ENCODE peak calls at places on chromosomes 3 and 15, in four cellular contexts. I is tibial nerve, X is left lung, L is cardiac fibroblast. G is an unnamed sample.
A peak's percentile ranks its signal among the peaks of the same experiment; 100 is the strongest.

GRCh38 chr3:178671261-178672191 is 135.3 kb downstream of the KCNMB2 start:
- DNase-seq in X (no peak), I (no peak), L (peak; percentile 64), G (peak; percentile 11)

GRCh38 chr3:37162501-37163245 is 11.7 kb downstream of the LRRFIP2 start:
- DNase-seq in I (no peak), L (no peak), X (no peak), G (no peak)

GRCh38 chr3:164407111-164407510 is 671.2 kb downstream of the SI start:
- DNase-seq in I (no peak), L (no peak), X (no peak), G (no peak)

GRCh38 chr3:168165390-168166269 is 69.9 kb upstream of the GOLIM4 start:
- DNase-seq in X (no peak), L (peak; percentile 88), I (peak; percentile 83), G (peak; percentile 58)

GRCh38 chr15:31275331-31276262 is 51.0 kb upstream of the KLF13 start:
- DNase-seq in X (no peak), L (no peak), I (no peak), G (no peak)

GRCh38 chr3:151589311-151589710 is 128.4 kb upstream of the IGSF10 start:
- DNase-seq in L (no peak), X (no peak), I (peak; percentile 8), G (no peak)

GRCh38 chr3:54176106-54176505 is 53.8 kb downstream of the CACNA2D3 start:
- DNase-seq in L (no peak), X (no peak), I (no peak), G (no peak)

GRCh38 chr3:114444216-114444615 is 150.4 kb downstream of the TIGIT start:
- DNase-seq in L (no peak), I (no peak), X (no peak), G (no peak)

GRCh38 chr15:40150163-40150925 is 10.5 kb upstream of the BUB1B start:
- DNase-seq in I (peak; percentile 21), X (no peak), L (peak; percentile 73), G (peak; percentile 60)

GRCh38 chr3:42120866-42121265 is 29.7 kb downstream of the TRAK1 start:
- DNase-seq in X (no peak), L (peak; percentile 59), I (no peak), G (no peak)

GRCh38 chr15:66809664-66810063 is 107.6 kb downstream of the SMAD6 start:
- DNase-seq in L (no peak), I (no peak), X (no peak), G (no peak)

GRCh38 chr15:31216210-31216911 is 110.3 kb upstream of the KLF13 start:
- DNase-seq in L (peak; percentile 61), I (peak; percentile 89), X (peak; percentile 98), G (peak; percentile 65)

GRCh38 chr15:48710952-48711495 is 65.5 kb upstream of the FBN1 start:
- DNase-seq in X (no peak), I (no peak), L (peak; percentile 37), G (no peak)

GRCh38 chr3:50583897-50584296 is 14.6 kb downstream of the HEMK1 start:
- DNase-seq in X (peak; percentile 87), L (no peak), I (peak; percentile 78), G (no peak)